ENCODE peak calls at places on chromosomes 16 and 17, in ten cellular contexts. V, D, Y, P, Z, W, N, T, O and I are unnamed samples. For H3K4me1, the result is how much of the 10 kb centered on the place peaks cover.

GRCh38 chr17:68509151-68510057 is 2.8 kb upstream of the PRKAR1A start:
- DNase-seq in V (no peak), D (peak), Y (no peak), P (peak), Z (peak), W (no peak), N (peak), T (peak), O (peak), I (peak)

GRCh38 chr17:61410100-61410551 is 10.5 kb downstream of the TBX2 start:
- DNase-seq in V (no peak), D (no peak), Y (no peak), P (peak), Z (peak), W (no peak), N (no peak), T (no peak), O (no peak), I (peak)

GRCh38 chr17:49830605-49831004 is 17.3 kb downstream of the TAC4 start:
- DNase-seq in V (no peak), D (no peak), Y (no peak), P (no peak), Z (no peak), W (no peak), N (no peak), T (no peak), O (no peak), I (no peak)

GRCh38 chr16:83878838-83879237 is 20.1 kb upstream of the MLYCD start:
- DNase-seq in V (peak), D (no peak), Y (peak), P (no peak), Z (no peak), W (peak), N (no peak), T (no peak), O (peak), I (no peak)

GRCh38 chr17:67452681-67453554 is 75.8 kb downstream of the PITPNC1 start:
- DNase-seq in V (no peak), D (no peak), Y (no peak), P (no peak), Z (no peak), W (no peak), N (no peak), T (no peak), O (no peak), I (no peak)

GRCh38 chr17:58328195-58329034 is at the start of gene TSPOAP1:
- DNase-seq in V (no peak), D (peak), Y (no peak), P (no peak), Z (no peak), W (no peak), N (peak), T (peak), O (no peak), I (no peak)

GRCh38 chr16:10525214-10525825 is 55.1 kb downstream of the EMP2 start:
- DNase-seq in V (no peak), D (no peak), Y (no peak), P (no peak), Z (no peak), W (peak), N (no peak), T (no peak), O (no peak), I (no peak)

GRCh38 chr16:57025941-57026777 is 36.8 kb downstream of the NLRC5 start:
- DNase-seq in V (no peak), D (peak), Y (no peak), P (no peak), Z (peak), W (no peak), N (no peak), T (no peak), O (no peak), I (no peak)

GRCh38 chr16:1550061-1550460 is 16.6 kb downstream of the TMEM204 start:
- DNase-seq in V (no peak), D (no peak), Y (no peak), P (peak), Z (no peak), W (no peak), N (no peak), T (no peak), O (no peak), I (no peak)

GRCh38 chr16:23124315-23124714 is 24.9 kb downstream of the USP31 start:
- DNase-seq in V (peak), D (no peak), Y (peak), P (no peak), Z (peak), W (no peak), N (no peak), T (no peak), O (no peak), I (peak)

GRCh38 chr17:46975287-46975686 is 3.8 kb downstream of the RPRML start:
- DNase-seq in V (no peak), D (no peak), Y (no peak), P (no peak), Z (no peak), W (no peak), N (no peak), T (no peak), O (no peak), I (no peak)

DNA sequence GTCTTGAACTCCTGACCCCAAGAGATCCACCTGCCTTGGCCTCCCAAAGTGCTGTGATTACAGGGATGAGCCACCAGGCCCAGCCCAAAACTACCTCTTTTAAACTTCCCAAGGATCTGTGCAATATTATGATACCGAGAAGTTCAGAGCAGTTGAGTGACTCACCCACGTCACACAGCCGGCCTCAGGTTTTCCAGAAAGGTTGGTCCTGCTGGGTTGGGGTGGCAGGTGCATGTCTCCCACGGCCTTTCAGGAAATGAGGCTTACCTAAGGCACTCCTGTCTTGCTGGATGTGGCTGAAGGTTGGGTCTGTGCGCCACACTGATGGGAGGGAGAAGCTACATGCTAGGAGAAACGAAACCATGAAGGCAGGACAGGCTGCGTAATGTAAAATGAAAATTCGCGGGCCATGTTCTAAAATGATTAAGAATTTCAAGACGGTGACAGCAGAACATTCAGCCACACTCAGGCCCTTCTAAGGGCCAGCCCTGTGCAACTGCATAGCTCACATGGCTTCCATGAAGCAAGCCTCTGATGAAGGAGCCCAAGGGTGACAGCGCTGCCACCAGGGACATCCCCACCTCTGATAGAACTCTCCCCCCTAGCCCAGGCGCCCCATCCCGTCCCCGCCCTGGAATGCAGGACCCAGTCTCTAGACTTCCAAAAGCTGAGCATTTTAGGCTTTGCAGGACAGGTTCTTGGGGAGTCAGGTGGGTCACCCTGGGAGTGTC is 6.6 kb upstream of the GLIS2 start:
- DNase-seq in V (no peak), D (no peak), Y (no peak), P (no peak), Z (no peak), W (no peak), N (no peak), T (no peak), O (no peak), I (no peak)
- TF ChIP-seq POLR2A in V (no peak), D (no peak), Y (no peak), P (no peak), Z (no peak), W (no peak), N (no peak), T (no peak), O (no peak), I (no peak)

GRCh38 chr16:89700649-89701424 is 668 bp downstream of the SPATA2L start:
- DNase-seq in V (peak), D (peak), Y (peak), P (peak), Z (no peak), W (peak), N (peak), T (peak), O (no peak), I (peak)

GRCh38 chr16:89705006-89705405 is 3.5 kb upstream of the SPATA2L start:
- DNase-seq in V (no peak), D (no peak), Y (no peak), P (no peak), Z (no peak), W (no peak), N (no peak), T (no peak), O (no peak), I (no peak)

GRCh38 chr16:89700100-89700648 is 1.3 kb downstream of the SPATA2L start:
- DNase-seq in V (peak), D (peak), Y (peak), P (peak), Z (peak), W (peak), N (peak), T (peak), O (peak), I (peak)

GRCh38 chr16:89704281-89704680 is 2.8 kb upstream of the SPATA2L start:
- DNase-seq in V (no peak), D (no peak), Y (no peak), P (no peak), Z (no peak), W (no peak), N (no peak), T (no peak), O (no peak), I (no peak)

GRCh38 chr16:89701425-89702406 is at the start of gene SPATA2L:
- DNase-seq in V (peak), D (peak), Y (peak), P (peak), Z (peak), W (peak), N (peak), T (peak), O (peak), I (peak)
- TF ChIP-seq CTCF in V (no peak), D (no peak), Y (peak), P (no peak), Z (no peak), W (peak), N (peak), T (peak), O (peak), I (no peak)

DNA sequence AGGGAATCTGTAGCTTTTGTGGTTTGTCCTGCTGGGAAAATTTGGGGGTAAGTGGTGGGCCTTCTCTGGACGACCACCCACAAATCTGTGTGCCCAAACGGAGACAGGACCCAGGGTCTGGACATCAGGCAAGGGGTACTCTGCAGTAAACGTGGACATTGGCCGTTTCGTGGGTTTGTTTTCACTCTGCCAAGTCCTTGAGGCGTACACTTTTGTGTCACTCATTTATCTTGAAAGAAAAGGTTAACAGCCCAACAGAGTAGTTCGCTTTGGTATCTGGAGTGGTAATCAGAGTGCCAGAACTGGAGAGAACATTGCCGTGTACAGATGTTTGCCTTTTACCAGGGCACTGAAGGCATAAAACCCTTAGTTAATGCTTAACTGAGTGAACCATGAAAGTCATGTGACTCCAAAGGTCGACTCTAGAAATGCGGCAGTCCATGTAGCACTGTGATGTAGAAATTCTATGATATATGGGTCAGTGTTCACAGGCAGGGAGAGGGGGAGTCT is 15.4 kb downstream of the NAA60 start:
- DNase-seq in V (peak), D (peak), Y (peak), P (no peak), Z (no peak), W (no peak), N (no peak), T (peak), O (no peak), I (no peak)
- H3K4me1 ChIP-seq in V (under half), D (under half), Y (under half), P (half or more), Z (under half), W (under half), N (under half), T (under half), O (half or more), I (under half)

DNA sequence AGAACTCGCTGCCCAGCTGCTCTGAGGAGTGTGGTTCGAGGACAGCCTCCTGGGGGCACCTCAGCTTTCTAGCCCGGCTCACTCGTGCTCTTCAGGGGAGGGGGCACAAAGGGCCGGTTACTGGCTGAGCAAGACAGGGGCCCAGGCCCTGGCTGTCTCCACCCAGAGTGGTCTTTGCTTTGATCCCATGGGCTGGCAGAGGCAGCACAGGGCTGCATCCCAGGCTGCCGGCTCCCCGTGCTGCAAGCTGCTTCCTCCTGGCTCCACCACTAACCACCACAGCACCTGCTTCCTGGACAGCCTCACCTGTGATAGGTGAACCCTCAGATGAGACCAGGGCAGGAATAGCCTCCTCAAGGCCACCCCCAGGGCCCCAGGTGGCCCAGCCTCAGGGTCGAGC is 6.8 kb downstream of the SPPL2C start:
- DNase-seq in V (no peak), D (no peak), Y (no peak), P (no peak), Z (no peak), W (no peak), N (peak), T (no peak), O (no peak), I (no peak)
- TF ChIP-seq POLR2A in V (no peak), D (no peak), Y (no peak), P (no peak), Z (no peak), W (no peak), N (no peak), T (no peak), O (no peak), I (no peak)

GRCh38 chr16:3983081-3983520 is 102.6 kb upstream of the CREBBP start:
- DNase-seq in V (peak), D (peak), Y (peak), P (peak), Z (peak), W (peak), N (peak), T (peak), O (peak), I (peak)

GRCh38 chr16:3982216-3982615 is 101.7 kb upstream of the CREBBP start:
- DNase-seq in V (no peak), D (no peak), Y (no peak), P (peak), Z (no peak), W (no peak), N (no peak), T (no peak), O (no peak), I (no peak)

GRCh38 chr16:3979070-3979469 is 98.6 kb upstream of the CREBBP start:
- DNase-seq in V (no peak), D (no peak), Y (no peak), P (no peak), Z (no peak), W (no peak), N (no peak), T (no peak), O (no peak), I (no peak)

GRCh38 chr16:3979518-3979917 is 99.0 kb upstream of the CREBBP start:
- DNase-seq in V (no peak), D (no peak), Y (no peak), P (no peak), Z (no peak), W (no peak), N (no peak), T (no peak), O (no peak), I (no peak)

GRCh38 chr16:3980311-3981111 is 100.0 kb upstream of the CREBBP start:
- DNase-seq in V (no peak), D (no peak), Y (peak), P (peak), Z (no peak), W (no peak), N (no peak), T (no peak), O (no peak), I (no peak)
- TF ChIP-seq CTCF in V (no peak), D (no peak), Y (no peak), P (no peak), Z (no peak), W (no peak), N (no peak), T (no peak), O (no peak), I (no peak)

GRCh38 chr17:74746376-74746775 is 2.1 kb upstream of the NHERF1 start:
- DNase-seq in V (no peak), D (no peak), Y (no peak), P (no peak), Z (peak), W (no peak), N (no peak), T (no peak), O (no peak), I (peak)
- H3K4me1 ChIP-seq in V (under half), D (half or more), Y (under half), P (under half), Z (under half), W (under half), N (under half), T (under half), O (half or more), I (under half)